ENCODE peak calls at places on chromosomes 2 and 18, in five cellular contexts. U is effector memory CD8-positive, alpha-beta T cell; D is activated CD4-positive, alpha-beta T cell treated with anti-CD3 and anti-CD28 coated beads, Interleukin-2, amount 10 ng/mL, durations not matched to agents 7 days and 5 days; Z is central memory CD4-positive, alpha-beta T cell; G is hypothalamus. N is an unnamed sample.

GRCh38 chr2:215612770-215613169 is 176.9 kb upstream of the FN1 start:
- DNase-seq in D (no peak), G (no peak), U (no peak), Z (no peak), N (no peak)

GRCh38 chr2:113974727-113975126 is 84.8 kb downstream of the ACTR3 start:
- DNase-seq in G (no peak), Z (no peak), D (no peak), U (no peak), N (no peak)

GRCh38 chr2:54665436-54665856 is 58.0 kb upstream of the EML6 start:
- DNase-seq in G (no peak), U (peak), D (peak), Z (peak), N (peak)

GRCh38 chr2:165328272-165328671 is 89.1 kb downstream of the SCN2A start:
- DNase-seq in G (no peak), Z (peak), D (peak), U (no peak), N (peak)

GRCh38 chr18:60188943-60189342 is 183.6 kb downstream of the MC4R start:
- DNase-seq in D (no peak), Z (no peak), U (no peak), G (no peak), N (no peak)

GRCh38 chr18:9594782-9595181 is 19.6 kb downstream of the PPP4R1 start:
- DNase-seq in D (no peak), U (no peak), G (no peak), Z (no peak), N (no peak)

GRCh38 chr2:58896600-58896999 is 655.5 kb upstream of the FANCL start:
- DNase-seq in Z (no peak), G (no peak), U (no peak), D (no peak), N (no peak)

GRCh38 chr2:170716851-170717598 is 1.9 kb downstream of the SP5 start:
- DNase-seq in U (no peak), G (no peak), Z (peak), D (peak), N (no peak)

GRCh38 chr2:147623328-147623727 is 221.5 kb upstream of the ACVR2A start:
- DNase-seq in G (no peak), Z (peak), U (no peak), D (peak), N (peak)

GRCh38 chr2:100380681-100381080 is 36.8 kb downstream of the CHST10 start:
- DNase-seq in Z (no peak), G (no peak), U (no peak), D (no peak), N (no peak)

GRCh38 chr2:25000503-25001328 is 29.0 kb upstream of the DNAJC27 start:
- DNase-seq in G (no peak), Z (no peak), D (no peak), U (no peak), N (no peak)

GRCh38 chr2:98134138-98134537 is 47.2 kb downstream of the VWA3B start:
- DNase-seq in Z (no peak), U (peak), D (peak), G (no peak), N (no peak)

GRCh38 chr2:134269986-134270735 is 16.3 kb downstream of the MGAT5 start:
- DNase-seq in Z (no peak), U (no peak), G (no peak), D (no peak), N (no peak)

GRCh38 chr2:155100261-155100660 is 401.8 kb downstream of the KCNJ3 start:
- DNase-seq in U (no peak), D (no peak), G (no peak), Z (no peak), N (no peak)

GRCh38 chr2:69305166-69305565 is 81.9 kb downstream of the GFPT1 start:
- DNase-seq in Z (no peak), G (no peak), D (no peak), U (no peak), N (no peak)

GRCh38 chr2:221415789-221416188 is 156.3 kb downstream of the EPHA4 start:
- DNase-seq in U (no peak), D (no peak), Z (no peak), G (no peak), N (no peak)

GRCh38 chr2:9720352-9721093 is 89.7 kb upstream of the YWHAQ start:
- DNase-seq in G (no peak), Z (no peak), U (no peak), D (no peak), N (no peak)

GRCh38 chr2:220127311-220127710 is 499.9 kb downstream of the SLC4A3 start:
- DNase-seq in G (no peak), Z (no peak), U (no peak), D (no peak), N (no peak)

GRCh38 chr2:206241767-206242166 is 32.7 kb upstream of the ZDBF2 start:
- DNase-seq in D (no peak), Z (no peak), U (no peak), G (no peak), N (no peak)

GRCh38 chr2:31070339-31070738 is 67.9 kb downstream of the GALNT14 start:
- DNase-seq in Z (no peak), U (no peak), G (no peak), D (no peak), N (no peak)

GRCh38 chr18:4068552-4069158 is 386.5 kb downstream of the DLGAP1 start:
- DNase-seq in U (no peak), G (no peak), Z (no peak), D (peak), N (peak)

GRCh38 chr18:13353424-13353823 is 134.9 kb downstream of the LDLRAD4 start:
- DNase-seq in U (no peak), D (peak), G (no peak), Z (no peak), N (peak)

GRCh38 chr2:26429779-26430654 is 28.3 kb downstream of the DRC1 start:
- DNase-seq in G (no peak), U (no peak), D (no peak), Z (no peak), N (no peak)

N was measured in Jurkat, Clone E6-1.